ENCODE peak calls at places on chromosomes 2 and 18, in ten cellular contexts. K is neuronal stem cell; O is endothelial cell of umbilical vein; A is GM23248; P is gastrocnemius medialis; L is BE2C; Z is CD8-positive, alpha-beta memory T cell; D is CD8-positive, alpha-beta T cell; T is lung; I is ascending aorta. S is an unnamed sample.

GRCh38 chr2:173792166-173792565 is 173.0 kb downstream of the SP3 start:
- DNase-seq in K (no peak), O (peak; percentile 2), A (no peak), P (no peak), L (no peak), Z (no peak), D (no peak), T (no peak), I (no peak), S (no peak)

GRCh38 chr2:227677928-227678327 is 11.3 kb downstream of the SCYGR5 start:
- DNase-seq in K (no peak), O (no peak), A (no peak), P (no peak), L (no peak), Z (no peak), D (no peak), T (no peak), I (no peak), S (no peak)

GRCh38 chr2:170022692-170023091 is 155.3 kb upstream of the MYO3B start:
- DNase-seq in K (no peak), O (no peak), A (peak; percentile 82), P (peak; percentile 4), L (peak; percentile 42), Z (no peak), D (no peak), T (no peak), I (no peak), S (no peak)

GRCh38 chr2:112706170-112706664 is 14.6 kb upstream of the NT5DC4 start:
- DNase-seq in K (no peak), O (no peak), A (peak; percentile 28), P (no peak), L (no peak), Z (peak; percentile 66), D (peak; percentile 30), T (no peak), I (no peak), S (peak; percentile 21)

GRCh38 chr18:39600894-39601293 is 2035.3 kb upstream of the CELF4 start:
- DNase-seq in K (no peak), O (no peak), A (no peak), P (no peak), L (no peak), Z (no peak), D (no peak), T (no peak), I (no peak), S (no peak)

GRCh38 chr2:113906647-113907046 is 16.8 kb downstream of the ACTR3 start:
- DNase-seq in K (no peak), O (no peak), A (no peak), P (no peak), L (no peak), Z (no peak), D (no peak), T (no peak), I (no peak), S (no peak)

GRCh38 chr2:8268172-8268783 is 413.6 kb upstream of the ID2 start:
- DNase-seq in K (no peak), O (no peak), A (peak; percentile 73), P (no peak), L (no peak), Z (no peak), D (no peak), T (no peak), I (no peak), S (peak; percentile 83)

GRCh38 chr2:237895544-237896506 is 36.4 kb downstream of the RAMP1 start:
- DNase-seq in K (no peak), O (no peak), A (no peak), P (peak; percentile 88), L (no peak), Z (no peak), D (no peak), T (no peak), I (peak; percentile 70), S (peak; percentile 71)

DNA sequence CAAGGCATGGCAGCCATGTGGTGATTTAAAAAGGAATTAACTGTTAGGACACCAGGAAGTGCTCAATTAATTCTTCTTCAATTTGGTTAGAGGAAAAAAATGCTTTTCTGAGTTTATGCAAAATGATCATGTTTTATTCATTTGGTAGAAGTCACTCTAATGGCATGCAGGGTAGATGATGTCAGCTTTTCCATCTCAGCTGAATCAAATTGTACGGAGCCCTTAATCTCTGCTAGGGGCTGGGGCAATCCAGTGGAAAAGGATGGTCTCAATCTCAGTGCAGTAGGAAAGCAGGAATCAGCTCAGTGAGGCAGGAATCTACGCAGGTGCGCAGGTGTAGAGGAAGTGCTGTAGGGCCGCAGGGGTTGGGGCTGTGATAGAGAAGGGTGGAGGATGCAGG is 244.0 kb downstream of the PRKCE start:
- DNase-seq in K (no peak), O (no peak), A (peak; percentile 82), P (no peak), L (no peak), Z (no peak), D (no peak), T (no peak), I (no peak), S (no peak)
- H3K4me1 ChIP-seq in K (peaks cover 3% of the 10 kb centered on the region), O (no peaks in the 10 kb centered on the region), A (peaks cover 10% of the 10 kb centered on the region), P (peaks cover 23% of the 10 kb centered on the region), L (peaks cover 31% of the 10 kb centered on the region), Z (peaks cover 21% of the 10 kb centered on the region), D (peaks cover 21% of the 10 kb centered on the region), T (peaks cover 33% of the 10 kb centered on the region), I (no peaks in the 10 kb centered on the region), S (peaks cover 53% of the 10 kb centered on the region)

GRCh38 chr2:11685906-11686470 is 16.0 kb upstream of the NTSR2 start:
- DNase-seq in K (no peak), O (no peak), A (no peak), P (no peak), L (no peak), Z (no peak), D (no peak), T (no peak), I (no peak), S (no peak)

GRCh38 chr2:11684894-11685460 is 15.0 kb upstream of the NTSR2 start:
- DNase-seq in K (no peak), O (no peak), A (no peak), P (no peak), L (no peak), Z (no peak), D (no peak), T (no peak), I (no peak), S (no peak)

GRCh38 chr2:11688222-11689069 is 18.5 kb upstream of the NTSR2 start:
- DNase-seq in K (peak; percentile 69), O (peak; percentile 84), A (peak; percentile 84), P (peak; percentile 79), L (peak; percentile 90), Z (peak; percentile 68), D (peak; percentile 72), T (peak; percentile 84), I (peak; percentile 46), S (peak; percentile 79)

GRCh38 chr2:11691071-11691660 is 21.2 kb upstream of the NTSR2 start:
- DNase-seq in K (no peak), O (no peak), A (no peak), P (no peak), L (no peak), Z (no peak), D (no peak), T (no peak), I (no peak), S (no peak)

GRCh38 chr2:11687736-11688135 is 17.7 kb upstream of the NTSR2 start:
- DNase-seq in K (no peak), O (no peak), A (no peak), P (peak; percentile 75), L (no peak), Z (no peak), D (no peak), T (no peak), I (no peak), S (no peak)
- H3K4me1 ChIP-seq in K (peaks cover 5% of the 10 kb centered on the region), O (peaks cover 3% of the 10 kb centered on the region), A (peaks cover 6% of the 10 kb centered on the region), P (peaks cover 72% of the 10 kb centered on the region), L (peaks cover 5% of the 10 kb centered on the region), Z (peaks cover 7% of the 10 kb centered on the region), D (peaks cover 4% of the 10 kb centered on the region), T (no peaks in the 10 kb centered on the region), I (peaks cover 14% of the 10 kb centered on the region), S (no peaks in the 10 kb centered on the region)

DNA sequence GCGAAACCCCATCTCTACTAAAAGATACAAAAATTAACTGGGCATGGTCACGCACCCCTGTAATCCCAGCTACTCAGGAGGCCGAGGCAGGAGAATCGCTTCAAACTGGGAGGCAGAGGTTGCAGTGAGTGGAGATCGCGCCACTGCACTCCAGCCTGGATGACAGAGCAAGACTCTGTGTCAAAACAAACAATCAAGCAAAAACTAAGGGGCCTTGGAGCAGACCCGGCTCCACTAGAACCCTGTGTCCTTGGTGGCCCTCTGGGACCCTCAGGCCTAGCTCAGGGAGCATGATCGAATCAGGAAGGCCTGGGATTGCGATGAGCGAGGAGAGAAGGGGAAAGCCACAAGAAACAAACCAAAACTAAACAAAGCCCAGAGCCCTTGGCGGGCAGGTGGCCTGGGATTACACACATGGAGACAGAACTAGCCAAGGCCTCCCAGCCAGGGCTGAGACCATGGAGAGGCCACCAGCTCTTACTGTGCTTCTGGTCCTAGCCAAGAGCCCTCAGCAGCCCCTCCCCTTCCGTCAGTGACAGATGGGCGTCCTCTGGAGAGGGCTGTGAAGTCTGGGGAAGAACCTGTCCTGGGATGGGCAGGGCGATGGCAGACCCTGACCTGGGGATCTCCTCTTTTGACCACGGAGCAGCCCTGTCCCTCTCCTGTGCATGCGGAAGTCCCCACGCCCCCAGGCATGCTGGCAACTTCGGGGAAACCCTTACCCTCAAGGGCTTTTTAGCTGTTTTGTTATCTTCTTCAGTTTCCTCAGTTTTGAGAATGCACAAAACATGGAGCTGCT is 27.4 kb upstream of the CATIP start:
- DNase-seq in K (no peak), O (no peak), A (no peak), P (no peak), L (no peak), Z (no peak), D (no peak), T (peak; percentile 69), I (no peak), S (no peak)
- H3K4me1 ChIP-seq in K (peaks cover under 1% of the 10 kb centered on the region), O (peaks cover 3% of the 10 kb centered on the region), A (no peaks in the 10 kb centered on the region), P (no peaks in the 10 kb centered on the region), L (peaks cover 18% of the 10 kb centered on the region), Z (peaks cover 9% of the 10 kb centered on the region), D (peaks cover 21% of the 10 kb centered on the region), T (peaks cover 14% of the 10 kb centered on the region), I (peaks cover 14% of the 10 kb centered on the region), S (no peaks in the 10 kb centered on the region)

GRCh38 chr2:216217904-216218260 is 108.7 kb downstream of the XRCC5 start:
- DNase-seq in K (no peak), O (no peak), A (no peak), P (no peak), L (no peak), Z (no peak), D (no peak), T (no peak), I (no peak), S (no peak)

GRCh38 chr2:216215991-216216390 is 106.8 kb downstream of the XRCC5 start:
- DNase-seq in K (no peak), O (no peak), A (peak; percentile 54), P (no peak), L (peak; percentile 40), Z (no peak), D (no peak), T (no peak), I (no peak), S (no peak)

GRCh38 chr2:216216951-216217903 is 108.1 kb downstream of the XRCC5 start:
- DNase-seq in K (no peak), O (peak; percentile 55), A (peak; percentile 61), P (no peak), L (peak; percentile 49), Z (no peak), D (no peak), T (no peak), I (no peak), S (no peak)

GRCh38 chr2:216211614-216212013 is 102.5 kb downstream of the XRCC5 start:
- DNase-seq in K (no peak), O (no peak), A (no peak), P (no peak), L (no peak), Z (no peak), D (no peak), T (no peak), I (no peak), S (no peak)

DNA sequence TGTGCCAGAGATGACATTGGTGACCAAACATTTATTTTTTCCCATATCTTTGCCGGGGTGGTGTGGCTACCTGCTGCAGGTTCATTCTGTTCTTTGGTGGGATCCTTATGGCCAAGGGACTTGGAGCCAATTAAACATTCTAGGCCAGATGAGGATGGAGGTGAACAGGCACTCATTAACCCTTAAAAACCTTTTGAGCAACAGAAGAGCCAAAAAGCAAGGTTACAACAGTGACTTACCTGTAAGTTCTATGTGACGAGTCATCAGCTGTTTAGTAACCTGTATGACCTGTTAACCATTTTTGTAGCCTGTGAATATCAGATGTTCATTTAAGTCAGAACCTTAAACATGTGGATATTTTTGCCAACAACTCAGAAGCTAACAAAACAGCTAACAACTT is 105.6 kb downstream of the XRCC5 start:
- DNase-seq in K (no peak), O (no peak), A (no peak), P (no peak), L (no peak), Z (no peak), D (no peak), T (no peak), I (no peak), S (no peak)
- H3K4me1 ChIP-seq in K (peaks cover 5% of the 10 kb centered on the region), O (peaks cover 30% of the 10 kb centered on the region), A (peaks cover 36% of the 10 kb centered on the region), P (no peaks in the 10 kb centered on the region), L (peaks cover 36% of the 10 kb centered on the region), Z (peaks cover 6% of the 10 kb centered on the region), D (peaks cover 3% of the 10 kb centered on the region), T (peaks cover under 1% of the 10 kb centered on the region), I (no peaks in the 10 kb centered on the region), S (no peaks in the 10 kb centered on the region)

S was measured in right atrium auricular region.